ENCODE peak calls at places on chromosome 13, in six cellular contexts. One of them, this sample, is unnamed.

GRCh38 chr13:41700790-41701310 is 243.5 kb downstream of the RGCC start:
- DNase-seq in PC-3: peak; percentile 85
- DNase-seq in keratinocyte: no peak
- DNase-seq in psoas muscle: no peak
- DNase-seq in HCT116: no peak
- DNase-seq in Panc1: no peak
- DNase-seq in this sample: peak; percentile 69

GRCh38 chr13:72293206-72293605 is 426.2 kb upstream of the DACH1 start:
- DNase-seq in PC-3: peak; percentile 36
- DNase-seq in keratinocyte: no peak
- DNase-seq in psoas muscle: no peak
- DNase-seq in HCT116: no peak
- DNase-seq in Panc1: no peak
- DNase-seq in this sample: no peak

GRCh38 chr13:36163303-36163702 is 32.1 kb upstream of the DCLK1 start:
- DNase-seq in PC-3: no peak
- DNase-seq in keratinocyte: no peak
- DNase-seq in psoas muscle: no peak
- DNase-seq in HCT116: no peak
- DNase-seq in Panc1: no peak
- DNase-seq in this sample: no peak

GRCh38 chr13:21232196-21232595 is 55.7 kb downstream of the MRPL57 start:
- DNase-seq in PC-3: no peak
- DNase-seq in keratinocyte: no peak
- DNase-seq in psoas muscle: peak; percentile 27
- DNase-seq in HCT116: no peak
- DNase-seq in Panc1: no peak
- DNase-seq in this sample: peak; percentile 69

GRCh38 chr13:50842246-50842645 is 1.2 kb downstream of the DLEU7 start:
- DNase-seq in PC-3: no peak
- DNase-seq in keratinocyte: no peak
- DNase-seq in psoas muscle: no peak
- DNase-seq in HCT116: no peak
- DNase-seq in Panc1: no peak
- DNase-seq in this sample: no peak

GRCh38 chr13:93534181-93534700 is 307.6 kb downstream of the GPC6 start:
- DNase-seq in PC-3: no peak
- DNase-seq in keratinocyte: no peak
- DNase-seq in psoas muscle: no peak
- DNase-seq in HCT116: no peak
- DNase-seq in Panc1: no peak
- DNase-seq in this sample: no peak

GRCh38 chr13:95300625-95301134 is 571 bp downstream of the ABCC4 start:
- DNase-seq in PC-3: peak; percentile 42
- DNase-seq in keratinocyte: no peak
- DNase-seq in psoas muscle: peak; percentile 35
- DNase-seq in HCT116: peak; percentile 23
- DNase-seq in Panc1: no peak
- DNase-seq in this sample: peak; percentile 32

GRCh38 chr13:21668665-21669599 is 1.9 kb upstream of the FGF9 start:
- DNase-seq in PC-3: no peak
- DNase-seq in keratinocyte: no peak
- DNase-seq in psoas muscle: peak; percentile 41
- DNase-seq in HCT116: no peak
- DNase-seq in Panc1: no peak
- DNase-seq in this sample: peak; percentile 57

GRCh38 chr13:77379508-77379907 is 52.6 kb upstream of the MYCBP2 start:
- DNase-seq in PC-3: no peak
- DNase-seq in keratinocyte: no peak
- DNase-seq in psoas muscle: no peak
- DNase-seq in HCT116: no peak
- DNase-seq in Panc1: no peak
- DNase-seq in this sample: no peak

GRCh38 chr13:88651531-88651930 is 980.4 kb downstream of the SLITRK5 start:
- DNase-seq in PC-3: no peak
- DNase-seq in keratinocyte: no peak
- DNase-seq in psoas muscle: no peak
- DNase-seq in HCT116: no peak
- DNase-seq in Panc1: no peak
- DNase-seq in this sample: no peak

GRCh38 chr13:23905766-23906165 is 8.5 kb upstream of the C1QTNF9B start:
- DNase-seq in PC-3: no peak
- DNase-seq in keratinocyte: no peak
- DNase-seq in psoas muscle: no peak
- DNase-seq in HCT116: no peak
- DNase-seq in Panc1: no peak
- DNase-seq in this sample: no peak

DNA sequence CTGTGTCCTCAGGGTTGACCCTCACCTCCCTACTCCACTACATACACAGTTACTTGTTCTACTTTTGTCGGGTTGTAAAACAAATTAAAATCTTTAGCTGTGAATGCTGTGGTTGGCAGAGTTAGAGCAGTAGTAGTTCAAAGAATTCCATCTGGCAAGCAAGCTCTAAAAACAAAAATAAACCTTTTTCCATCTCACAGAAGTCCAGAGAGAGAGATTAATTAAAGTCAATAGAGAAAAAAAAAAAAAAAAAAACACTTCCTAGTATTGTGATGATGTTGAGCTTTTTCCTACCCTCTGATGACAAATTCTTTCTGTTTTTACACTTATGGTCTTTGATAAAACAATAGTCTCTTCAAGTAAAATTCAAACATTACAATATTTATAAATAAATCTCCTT is 338.4 kb downstream of the PCDH17 start:
- DNase-seq in PC-3: no peak
- DNase-seq in keratinocyte: no peak
- DNase-seq in psoas muscle: no peak
- DNase-seq in HCT116: no peak
- DNase-seq in Panc1: no peak
- DNase-seq in this sample: no peak
- H3K9me3 ChIP-seq in PC-3: no peaks in the 10 kb centered on the region
- H3K9me3 ChIP-seq in keratinocyte: peaks cover 2% of the 10 kb centered on the region
- H3K9me3 ChIP-seq in psoas muscle: no peaks in the 10 kb centered on the region
- H3K9me3 ChIP-seq in HCT116: peaks cover 3% of the 10 kb centered on the region
- H3K9me3 ChIP-seq in Panc1: no peaks in the 10 kb centered on the region
- H3K9me3 ChIP-seq in this sample: no peaks in the 10 kb centered on the region

GRCh38 chr13:38044067-38044466 is 174.5 kb upstream of the TRPC4 start:
- DNase-seq in PC-3: no peak
- DNase-seq in keratinocyte: no peak
- DNase-seq in psoas muscle: no peak
- DNase-seq in HCT116: no peak
- DNase-seq in Panc1: no peak
- DNase-seq in this sample: no peak

GRCh38 chr13:38046049-38046376 is 176.4 kb upstream of the TRPC4 start:
- DNase-seq in PC-3: no peak
- DNase-seq in keratinocyte: no peak
- DNase-seq in psoas muscle: no peak
- DNase-seq in HCT116: no peak
- DNase-seq in Panc1: no peak
- DNase-seq in this sample: no peak

GRCh38 chr13:38042771-38043170 is 173.2 kb upstream of the TRPC4 start:
- DNase-seq in PC-3: no peak
- DNase-seq in keratinocyte: no peak
- DNase-seq in psoas muscle: no peak
- DNase-seq in HCT116: no peak
- DNase-seq in Panc1: no peak
- DNase-seq in this sample: peak; percentile 25

DNA sequence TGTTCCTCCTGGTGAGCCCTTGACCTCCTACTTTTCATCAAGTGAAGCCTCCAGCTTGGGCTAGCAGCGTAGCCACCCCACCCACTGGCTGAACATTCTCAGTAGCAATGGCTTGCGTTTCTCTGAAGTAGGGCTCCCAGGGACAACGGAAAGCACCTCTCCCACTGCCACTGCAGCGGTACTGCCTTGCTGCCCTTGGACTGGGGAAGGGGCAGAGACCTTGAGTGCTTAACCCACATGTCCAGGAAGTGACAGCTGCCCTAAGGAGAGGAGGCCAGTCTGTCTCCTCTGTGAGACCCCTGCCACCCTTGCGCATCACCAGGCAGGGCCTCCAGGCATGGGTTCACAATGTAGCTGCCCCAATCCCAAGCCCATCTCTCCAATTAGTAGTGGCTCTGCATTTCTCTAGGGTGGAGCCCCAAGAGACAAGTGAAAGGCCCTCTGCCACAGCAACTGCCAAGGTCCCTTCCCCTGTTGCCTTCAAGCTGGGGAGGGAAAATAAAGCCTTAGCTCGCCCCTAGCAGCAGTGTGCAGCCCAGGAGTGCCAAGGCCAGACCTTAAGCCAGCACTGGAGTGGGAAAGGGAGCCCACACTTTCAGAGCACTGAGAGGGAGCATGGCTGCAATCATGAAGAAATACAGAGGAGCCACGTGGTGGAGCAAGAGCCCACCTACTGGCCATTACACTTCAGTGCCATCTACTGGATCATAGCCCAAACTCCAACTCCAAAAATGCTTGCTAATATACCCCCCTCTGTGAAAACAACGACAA is 175.9 kb upstream of the TRPC4 start:
- DNase-seq in PC-3: peak; percentile 51
- DNase-seq in keratinocyte: peak; percentile 7
- DNase-seq in psoas muscle: no peak
- DNase-seq in HCT116: no peak
- DNase-seq in Panc1: no peak
- DNase-seq in this sample: peak; percentile 23
- TF ChIP-seq CTCF in PC-3: peak; percentile 69
- TF ChIP-seq CTCF in keratinocyte: peak; percentile 66
- TF ChIP-seq CTCF in psoas muscle: no peak
- TF ChIP-seq CTCF in HCT116: no peak
- TF ChIP-seq CTCF in Panc1: peak; percentile 13
- TF ChIP-seq CTCF in this sample: peak; percentile 70

GRCh38 chr13:18956473-18957078 is 225.0 kb downstream of the TUBA3C start:
- DNase-seq in PC-3: no peak
- DNase-seq in keratinocyte: no peak
- DNase-seq in psoas muscle: no peak
- DNase-seq in HCT116: no peak
- DNase-seq in Panc1: no peak
- DNase-seq in this sample: no peak
- H3K9me3 ChIP-seq in PC-3: peaks cover 12% of the 10 kb centered on the region
- H3K9me3 ChIP-seq in keratinocyte: peaks cover 36% of the 10 kb centered on the region
- H3K9me3 ChIP-seq in psoas muscle: no peaks in the 10 kb centered on the region
- H3K9me3 ChIP-seq in HCT116: peaks cover 47% of the 10 kb centered on the region
- H3K9me3 ChIP-seq in Panc1: no peaks in the 10 kb centered on the region
- H3K9me3 ChIP-seq in this sample: no peaks in the 10 kb centered on the region

GRCh38 chr13:103188688-103189326 is 122.6 kb upstream of the SLC10A2 start:
- DNase-seq in PC-3: peak; percentile 48
- DNase-seq in keratinocyte: no peak
- DNase-seq in psoas muscle: no peak
- DNase-seq in HCT116: no peak
- DNase-seq in Panc1: no peak
- DNase-seq in this sample: peak; percentile 48
- TF ChIP-seq CTCF in PC-3: peak; percentile 72
- TF ChIP-seq CTCF in keratinocyte: peak; percentile 53
- TF ChIP-seq CTCF in psoas muscle: peak; percentile 25
- TF ChIP-seq CTCF in HCT116: peak; percentile 22
- TF ChIP-seq CTCF in Panc1: peak; percentile 27
- TF ChIP-seq CTCF in this sample: peak; percentile 62

DNA sequence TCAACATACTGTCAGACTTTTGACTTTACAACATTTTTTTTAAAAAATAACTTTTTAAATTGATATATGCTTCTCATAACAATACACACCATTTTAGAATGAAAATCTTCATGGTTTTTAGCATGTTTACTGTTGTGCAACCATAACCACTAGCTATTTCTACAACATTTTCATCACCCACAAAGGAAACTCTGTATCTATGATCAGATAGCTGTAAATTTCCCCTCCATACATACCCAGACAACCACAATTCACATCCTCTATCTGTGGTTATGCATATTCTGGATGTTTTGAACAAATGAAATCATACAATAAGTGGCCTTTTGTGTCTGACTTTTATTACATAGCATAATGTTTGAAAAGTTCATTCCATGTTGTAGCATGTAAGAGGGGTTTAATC is 1666.0 kb downstream of the EFNB2 start:
- DNase-seq in PC-3: no peak
- DNase-seq in keratinocyte: no peak
- DNase-seq in psoas muscle: no peak
- DNase-seq in HCT116: no peak
- DNase-seq in Panc1: no peak
- DNase-seq in this sample: no peak
- H3K9me3 ChIP-seq in PC-3: no peaks in the 10 kb centered on the region
- H3K9me3 ChIP-seq in keratinocyte: no peaks in the 10 kb centered on the region
- H3K9me3 ChIP-seq in psoas muscle: no peaks in the 10 kb centered on the region
- H3K9me3 ChIP-seq in HCT116: no peaks in the 10 kb centered on the region
- H3K9me3 ChIP-seq in Panc1: no peaks in the 10 kb centered on the region
- H3K9me3 ChIP-seq in this sample: no peaks in the 10 kb centered on the region

This sample was measured in cardiac muscle cell.